ENCODE peak calls at places on chromosomes 3 and 15, in four cellular contexts. U is H1, M is K562, X is GM12878. A is an unnamed sample.

GRCh38 chr3:143974181-143974876 is 2.7 kb downstream of the DIPK2A start:
- DNase-seq in U (no peak), X (no peak), M (peak; percentile 18), A (no peak)

GRCh38 chr15:75640483-75641175 is 605 bp upstream of the IMP3 start:
- DNase-seq in X (peak; percentile 52), U (no peak), M (peak; percentile 73), A (peak; percentile 54)

GRCh38 chr3:134144694-134145093 is 106.0 kb downstream of the RYK start:
- DNase-seq in X (no peak), U (no peak), M (no peak), A (no peak)

GRCh38 chr3:52226229-52226817 is 878 bp upstream of the TLR9 start:
- DNase-seq in M (no peak), X (no peak), U (no peak), A (no peak)

GRCh38 chr15:74243431-74243830 is 7.3 kb downstream of the CCDC33 start:
- DNase-seq in X (no peak), U (no peak), M (no peak), A (no peak)

GRCh38 chr15:58701376-58701775 is 48.1 kb downstream of the ADAM10 start:
- DNase-seq in U (no peak), X (no peak), M (no peak), A (no peak)

GRCh38 chr3:1228289-1228688 is 135.5 kb downstream of the CNTN6 start:
- DNase-seq in X (no peak), M (no peak), U (no peak), A (no peak)

GRCh38 chr15:65778269-65778668 is 13.8 kb downstream of the DENND4A start:
- DNase-seq in X (no peak), M (peak; percentile 69), U (no peak), A (no peak)

GRCh38 chr3:38726751-38727150 is 77.3 kb upstream of the SCN5A start:
- DNase-seq in M (no peak), U (no peak), X (no peak), A (no peak)

GRCh38 chr15:65811835-65812234 is 19.7 kb upstream of the DENND4A start:
- DNase-seq in U (no peak), X (no peak), M (no peak), A (no peak)

GRCh38 chr3:196688349-196688748 is 23.7 kb downstream of the CEP19 start:
- DNase-seq in U (no peak), X (no peak), M (no peak), A (no peak)

GRCh38 chr3:154129625-154130024 is 8.4 kb downstream of the ARHGEF26 start:
- DNase-seq in M (no peak), U (no peak), X (no peak), A (no peak)

GRCh38 chr3:100869787-100870186 is 123.4 kb downstream of the ABI3BP start:
- DNase-seq in X (no peak), U (no peak), M (no peak), A (no peak)

GRCh38 chr15:52960283-52960682 is 170.1 kb upstream of the ONECUT1 start:
- DNase-seq in U (no peak), M (no peak), X (no peak), A (no peak)

GRCh38 chr3:173993299-173993698 is 595.8 kb downstream of the NLGN1 start:
- DNase-seq in U (no peak), M (no peak), X (no peak), A (peak; percentile 27)

GRCh38 chr3:76943058-76943457 is 96.8 kb upstream of the ROBO2 start:
- DNase-seq in M (no peak), U (no peak), X (no peak), A (no peak)

GRCh38 chr3:111864821-111865656 is 6.0 kb downstream of the PHLDB2 start:
- DNase-seq in U (no peak), M (no peak), X (no peak), A (no peak)

GRCh38 chr15:58019503-58020376 is 45.8 kb downstream of the ALDH1A2 start:
- DNase-seq in X (no peak), M (no peak), U (no peak), A (no peak)

GRCh38 chr3:14484741-14485140 is 55.4 kb downstream of the GRIP2 start:
- DNase-seq in X (no peak), M (no peak), U (no peak), A (no peak)
- TF ChIP-seq ATF3 in X (no peak), M (no peak), U (no peak), A (no peak)

DNA sequence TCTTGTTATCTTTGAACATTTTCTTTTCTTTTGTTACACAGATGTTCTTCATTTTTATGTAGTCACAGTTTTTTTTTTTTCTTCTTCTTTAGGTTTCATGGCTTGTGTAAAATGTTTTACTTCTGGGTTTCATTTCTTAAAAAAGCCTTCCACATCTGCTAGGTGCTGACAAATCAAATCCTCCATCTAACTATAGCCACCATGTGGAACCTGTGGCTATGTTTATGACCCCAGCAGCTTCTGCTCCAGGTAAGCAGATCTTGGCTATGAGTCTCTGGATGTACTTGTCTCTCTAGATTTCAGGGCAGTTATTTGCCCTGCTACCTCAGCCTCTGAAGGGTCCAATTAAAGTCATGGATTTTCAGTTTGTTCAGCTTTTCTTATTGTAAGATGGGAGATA is 44.5 kb downstream of the OXSM start:
- DNase-seq in X (no peak), U (no peak), M (no peak), A (no peak)
- TF ChIP-seq ZNF274 in X (no peak), U (no peak), M (no peak), A (no peak)

DNA sequence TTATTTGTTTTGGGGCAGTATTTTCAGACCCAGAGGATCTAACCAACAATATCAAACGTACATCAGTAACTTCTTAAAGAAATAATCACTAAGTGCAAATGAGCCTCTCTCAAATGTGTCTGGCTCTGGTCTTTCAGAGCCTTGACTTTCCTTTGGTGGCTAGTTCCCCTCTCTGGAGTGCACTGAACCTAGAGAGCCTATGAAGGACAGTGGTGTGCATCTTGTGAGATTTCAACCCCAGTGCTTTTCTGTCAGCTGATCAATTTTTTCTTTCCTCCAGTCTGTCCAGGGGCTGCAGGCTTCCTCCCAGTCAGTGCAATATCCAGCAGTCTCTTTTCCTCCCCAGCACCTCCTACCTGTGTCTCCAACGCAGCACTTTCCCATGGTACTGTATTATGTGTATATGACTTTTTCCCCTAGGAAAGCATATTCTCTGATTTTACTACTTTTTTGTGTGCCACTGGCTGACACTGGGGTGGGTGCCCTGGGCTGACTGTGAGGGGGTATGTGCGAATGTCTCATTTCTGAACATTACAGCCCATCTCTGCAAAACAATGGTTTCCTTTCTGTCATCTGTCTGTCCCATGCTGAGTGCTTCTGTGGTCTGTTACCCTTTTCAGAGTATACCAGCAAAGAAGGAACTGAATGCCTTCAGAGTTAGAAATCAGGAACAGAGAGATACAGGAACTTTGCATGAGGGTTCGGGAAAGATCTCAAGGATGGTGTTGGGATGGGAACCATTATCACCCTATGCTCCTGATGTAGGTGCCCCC is 98.8 kb downstream of the ARPP21 start:
- DNase-seq in X (no peak), M (no peak), U (no peak), A (no peak)
- H2AFZ ChIP-seq in X (no peak overlapping the region), M (no peak overlapping the region), U (no peak overlapping the region), A (no peak overlapping the region)

DNA sequence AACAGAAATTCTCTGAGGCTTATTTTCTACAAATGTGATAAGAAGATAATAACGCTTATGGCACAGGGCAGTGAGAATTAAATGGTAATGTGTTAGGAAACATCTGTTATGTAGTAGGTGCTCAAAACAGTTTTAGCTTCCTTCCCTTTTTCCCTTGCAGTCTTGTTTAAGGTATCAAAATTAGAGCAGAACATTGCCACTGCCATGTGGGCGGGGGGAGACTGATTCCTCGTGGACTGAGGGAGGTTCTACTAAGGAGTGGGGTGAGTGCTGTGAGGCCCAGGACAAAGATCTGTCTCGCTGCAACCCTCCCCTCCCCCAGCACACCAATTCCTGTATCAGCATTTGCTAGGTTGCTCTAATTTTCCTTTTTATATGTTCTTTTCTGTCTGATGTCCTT is 702.4 kb downstream of the TUSC7 start:
- DNase-seq in U (no peak), M (no peak), X (no peak), A (no peak)
- TF ChIP-seq ATF3 in U (no peak), M (no peak), X (no peak), A (no peak)

GRCh38 chr3:32703491-32703968 is 18.5 kb downstream of the CNOT10 start:
- DNase-seq in M (no peak), X (no peak), U (no peak), A (no peak)

GRCh38 chr3:32700244-32700643 is 15.3 kb downstream of the CNOT10 start:
- DNase-seq in X (no peak), U (no peak), M (no peak), A (no peak)

GRCh38 chr3:32705232-32705631 is 20.2 kb downstream of the CNOT10 start:
- DNase-seq in U (no peak), X (no peak), M (peak; percentile 41), A (no peak)

GRCh38 chr3:32696523-32696922 is 11.5 kb downstream of the CNOT10 start:
- DNase-seq in U (peak; percentile 13), M (no peak), X (no peak), A (no peak)

GRCh38 chr3:32699429-32699828 is 14.4 kb downstream of the CNOT10 start:
- DNase-seq in M (peak; percentile 80), X (no peak), U (no peak), A (no peak)
- TF ChIP-seq ZNF274 in M (no peak), X (no peak), U (no peak), A (no peak)

GRCh38 chr3:64259646-64260045 is 34.4 kb upstream of the PRICKLE2 start:
- DNase-seq in X (no peak), U (no peak), M (no peak), A (no peak)
- H2AFZ ChIP-seq in X (no peak overlapping the region), U (no peak overlapping the region), M (no peak overlapping the region), A (no peak overlapping the region)

GRCh38 chr15:84919268-84919667 is 34.8 kb downstream of the SLC28A1 start:
- DNase-seq in U (no peak), X (no peak), M (no peak), A (no peak)

GRCh38 chr15:84925906-84926305 is 41.4 kb downstream of the SLC28A1 start:
- DNase-seq in U (no peak), M (no peak), X (no peak), A (no peak)

GRCh38 chr15:84924074-84924700 is 39.7 kb downstream of the SLC28A1 start:
- DNase-seq in U (no peak), M (no peak), X (no peak), A (no peak)

GRCh38 chr15:84917452-84917851 is 33.0 kb downstream of the SLC28A1 start:
- DNase-seq in X (no peak), U (no peak), M (no peak), A (no peak)

GRCh38 chr15:84921121-84921520 is 36.7 kb downstream of the SLC28A1 start:
- DNase-seq in X (no peak), U (no peak), M (no peak), A (no peak)
- TF ChIP-seq ATF3 in X (no peak), U (no peak), M (no peak), A (no peak)

GRCh38 chr15:81091889-81092558 is 42.0 kb upstream of the CFAP161 start:
- DNase-seq in M (peak; percentile 86), U (no peak), X (no peak), A (peak; percentile 86)
- TF ChIP-seq ZNF274 in M (no peak), U (no peak), X (no peak), A (no peak)

GRCh38 chr15:90234519-90234988 is 545 bp downstream of the GDPGP1 start:
- DNase-seq in U (no peak), M (no peak), X (no peak), A (no peak)
- H2AFZ ChIP-seq in U (no peak overlapping the region), M (peak overlapping the region; percentile 93), X (peak overlapping the region; percentile 89), A (no peak overlapping the region)

A was measured in HCT116.